ENCODE peak calls at places on chromosomes 16 and 17, in six cellular contexts. C is WTC11; S is lower leg skin; M is HL-60; J is CD8-positive, alpha-beta T cell; E is mesothelial cell of epicardium. G is an unnamed sample.

GRCh38 chr17:14294876-14295275 is 6.0 kb upstream of the HS3ST3B1 start:
- DNase-seq in C (no peak), S (peak), M (no peak), J (no peak), E (no peak), G (no peak)

GRCh38 chr17:45311762-45312476 is 4.9 kb downstream of the MAP3K14 start:
- DNase-seq in C (no peak), S (no peak), M (no peak), J (peak), E (no peak), G (no peak)

GRCh38 chr17:82817947-82818346 is 21.9 kb downstream of the ZNF750 start:
- DNase-seq in C (no peak), S (no peak), M (no peak), J (no peak), E (no peak), G (no peak)

GRCh38 chr17:17414316-17414937 is 62.4 kb upstream of the MED9 start:
- DNase-seq in C (no peak), S (no peak), M (no peak), J (no peak), E (no peak), G (no peak)

GRCh38 chr17:58802188-58802587 is 46.5 kb downstream of the PPM1E start:
- DNase-seq in C (no peak), S (no peak), M (no peak), J (no peak), E (no peak), G (no peak)

GRCh38 chr17:33039874-33040273 is 48.2 kb downstream of the SPACA3 start:
- DNase-seq in C (no peak), S (peak), M (no peak), J (no peak), E (no peak), G (no peak)

GRCh38 chr17:81960130-81960958 is 643 bp downstream of the NOTUM start:
- DNase-seq in C (no peak), S (no peak), M (no peak), J (no peak), E (no peak), G (no peak)

GRCh38 chr17:45011767-45012166 is 39.7 kb downstream of the DCAKD start:
- DNase-seq in C (no peak), S (no peak), M (no peak), J (no peak), E (no peak), G (no peak)

GRCh38 chr16:49510141-49510540 is 136.5 kb downstream of the C16orf78 start:
- DNase-seq in C (no peak), S (no peak), M (no peak), J (no peak), E (no peak), G (no peak)

GRCh38 chr16:49484454-49484853 is 110.8 kb downstream of the C16orf78 start:
- DNase-seq in C (peak), S (peak), M (no peak), J (no peak), E (no peak), G (peak)

GRCh38 chr17:30920683-30921543 is 832 bp upstream of the ADAP2 start:
- DNase-seq in C (no peak), S (peak), M (no peak), J (no peak), E (no peak), G (no peak)

GRCh38 chr17:29177871-29178749 is 2.1 kb downstream of the MYO18A start:
- DNase-seq in C (no peak), S (peak), M (no peak), J (no peak), E (no peak), G (no peak)

GRCh38 chr16:72311426-72311825 is 139.5 kb upstream of the PMFBP1 start:
- DNase-seq in C (no peak), S (no peak), M (no peak), J (no peak), E (no peak), G (no peak)

DNA sequence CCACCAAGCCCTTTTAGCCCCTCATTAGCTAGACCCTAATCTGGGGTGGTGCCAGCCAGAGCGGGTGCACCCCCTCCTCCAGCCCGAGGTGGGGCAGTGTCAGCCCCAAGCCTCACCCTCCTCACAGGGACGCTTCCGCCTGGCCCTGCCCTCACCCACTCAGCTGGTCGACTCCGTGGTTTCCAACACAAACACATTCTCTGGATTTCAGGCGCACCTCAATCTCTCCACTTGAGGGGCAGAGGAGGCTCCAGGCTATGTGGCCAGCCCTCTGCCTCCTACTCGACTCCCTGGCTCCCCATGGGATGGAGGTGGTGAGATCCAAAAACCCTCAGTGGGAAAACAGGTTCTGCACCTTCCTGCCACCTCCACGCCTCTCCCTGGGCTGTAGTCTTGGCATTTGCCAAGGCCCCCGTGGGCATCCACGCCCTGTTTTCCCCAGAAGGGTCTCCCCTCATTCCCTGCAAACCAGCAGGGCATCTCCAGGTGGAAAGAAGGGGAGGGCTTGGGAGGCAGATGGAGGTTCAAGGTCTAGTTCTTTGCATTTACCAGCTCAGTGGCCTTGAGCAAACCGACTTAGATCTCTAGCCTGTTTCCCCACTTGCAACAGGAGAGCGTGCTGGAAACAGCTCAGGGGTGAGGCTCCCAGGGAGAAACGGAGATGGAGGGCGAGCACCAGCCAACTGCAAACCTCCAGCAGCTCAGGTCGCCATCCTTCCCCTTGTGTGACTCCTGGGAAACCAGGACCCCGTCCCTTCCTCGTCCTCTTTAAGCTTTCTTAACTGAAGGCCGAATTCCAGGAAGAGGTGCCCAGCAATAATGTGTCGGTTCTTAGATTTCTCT is 1.7 kb downstream of the EMP2 start:
- DNase-seq in C (no peak), S (no peak), M (no peak), J (no peak), E (no peak), G (no peak)
- TF ChIP-seq CTCF in C (no peak), S (no peak), M (no peak), J (no peak), E (no peak), G (no peak)

GRCh38 chr16:27642753-27643152 is 92.8 kb downstream of the KATNIP start:
- DNase-seq in C (peak), S (no peak), M (no peak), J (no peak), E (no peak), G (no peak)
- TF ChIP-seq CTCF in C (peak), S (no peak), M (peak), J (no peak), E (peak), G (peak)

DNA sequence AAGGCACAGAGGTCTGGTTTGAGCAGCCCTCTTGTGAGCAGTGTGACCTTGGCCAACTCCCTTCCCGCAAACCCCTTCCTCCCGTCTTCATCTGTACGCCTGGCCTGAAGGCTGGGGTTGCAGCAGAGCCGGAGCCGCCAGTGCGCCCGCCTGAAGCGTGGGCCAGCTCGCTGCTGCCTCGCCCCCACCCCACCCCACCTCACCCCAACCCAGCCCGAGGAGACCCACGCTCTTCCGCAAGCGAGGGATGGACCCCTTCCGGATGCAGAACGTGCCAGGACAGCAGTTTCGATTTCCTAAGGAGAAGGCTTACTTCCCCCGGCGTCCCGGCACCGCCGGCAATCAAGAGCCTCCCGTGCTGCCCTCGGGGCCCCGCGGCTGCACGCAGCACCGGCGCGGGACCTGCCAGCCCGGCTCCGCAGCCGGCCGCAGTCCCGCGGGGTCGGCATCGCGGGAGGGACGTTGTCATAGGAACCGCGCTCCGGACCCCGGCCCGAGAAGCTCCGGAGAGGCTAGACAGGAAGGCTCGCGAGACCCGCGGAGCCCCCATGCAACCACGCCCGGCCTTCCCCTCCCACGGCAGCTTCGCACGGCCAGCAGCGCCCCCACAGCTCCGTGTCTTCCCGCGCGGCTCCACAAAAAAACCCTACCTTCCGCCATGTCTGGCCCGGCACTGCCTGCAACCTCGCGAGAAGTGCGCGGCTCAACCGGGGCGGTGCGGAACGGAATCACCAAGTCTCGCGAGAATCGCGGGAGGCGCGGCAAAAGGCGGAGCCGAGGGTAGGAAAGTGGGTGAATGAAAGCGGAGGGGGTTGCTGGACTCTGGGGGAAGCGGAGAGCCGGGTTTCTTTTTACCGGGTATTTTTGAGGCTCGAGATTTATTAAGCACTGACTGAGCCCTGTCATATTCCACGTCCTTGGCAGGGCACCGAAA is at the start of gene ANKFY1:
- DNase-seq in C (peak), S (peak), M (peak), J (peak), E (peak), G (peak)
- TF ChIP-seq CTCF in C (no peak), S (no peak), M (no peak), J (no peak), E (no peak), G (no peak)

GRCh38 chr17:43170766-43171681 is at the start of gene NBR1:
- DNase-seq in C (peak), S (peak), M (peak), J (peak), E (peak), G (peak)

GRCh38 chr17:43175213-43176118 is 4.5 kb downstream of the NBR1 start:
- DNase-seq in C (no peak), S (no peak), M (no peak), J (no peak), E (no peak), G (no peak)

GRCh38 chr17:43170140-43170765 is 761 bp upstream of the NBR1 start:
- DNase-seq in C (peak), S (peak), M (peak), J (peak), E (peak), G (peak)

GRCh38 chr17:43169561-43170139 is 1.4 kb upstream of the NBR1 start:
- DNase-seq in C (peak), S (peak), M (peak), J (no peak), E (peak), G (peak)

DNA sequence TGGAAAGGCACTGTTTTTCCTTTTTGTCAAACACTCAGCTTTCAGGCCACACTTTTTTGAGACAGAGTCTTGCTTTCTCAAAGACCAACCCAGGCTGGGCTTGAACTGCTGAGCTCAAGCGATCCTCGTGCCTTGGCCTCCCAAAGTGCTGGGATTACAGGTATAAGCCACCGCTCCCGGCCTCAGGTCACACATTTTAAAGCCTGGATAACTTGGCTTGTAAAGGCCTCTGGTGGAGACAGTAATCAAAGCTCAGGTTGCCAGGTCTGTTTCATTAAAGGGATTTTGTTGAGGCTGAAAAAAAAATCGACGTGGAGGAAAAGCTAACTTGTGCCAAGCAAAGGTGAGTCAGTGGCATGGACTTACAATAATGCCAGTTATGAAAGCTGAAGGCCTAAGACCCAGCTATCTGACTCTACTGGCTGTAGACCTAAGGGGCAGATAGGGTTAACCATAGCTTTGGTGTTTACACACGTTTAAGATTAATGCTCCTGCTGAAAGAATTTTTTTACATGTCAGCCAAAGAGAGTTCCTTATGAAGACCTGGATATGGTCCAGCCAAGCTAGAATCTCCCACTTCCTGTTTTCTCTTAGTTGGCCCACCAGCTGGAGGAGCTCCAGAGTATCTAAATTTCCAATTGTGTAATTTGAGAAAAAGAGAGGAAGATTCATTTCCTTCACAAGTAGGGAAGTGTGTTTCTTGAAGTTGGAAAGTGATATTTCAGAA is 910 bp downstream of the NBR1 start:
- DNase-seq in C (no peak), S (no peak), M (peak), J (no peak), E (no peak), G (no peak)
- TF ChIP-seq CTCF in C (no peak), S (no peak), M (no peak), J (no peak), E (no peak), G (no peak)

GRCh38 chr16:3434373-3434772 is 8.9 kb downstream of the ZNF597 start:
- DNase-seq in C (no peak), S (no peak), M (no peak), J (no peak), E (no peak), G (no peak)

GRCh38 chr16:3431779-3432219 is 11.5 kb downstream of the ZNF597 start:
- DNase-seq in C (no peak), S (peak), M (peak), J (peak), E (no peak), G (no peak)
- TF ChIP-seq CTCF in C (no peak), S (no peak), M (no peak), J (no peak), E (no peak), G (no peak)

GRCh38 chr16:75458439-75458838 is 6.0 kb downstream of the TMEM170A start:
- DNase-seq in C (no peak), S (no peak), M (no peak), J (no peak), E (no peak), G (no peak)
- TF ChIP-seq CTCF in C (no peak), S (no peak), M (no peak), J (no peak), E (no peak), G (no peak)

DNA sequence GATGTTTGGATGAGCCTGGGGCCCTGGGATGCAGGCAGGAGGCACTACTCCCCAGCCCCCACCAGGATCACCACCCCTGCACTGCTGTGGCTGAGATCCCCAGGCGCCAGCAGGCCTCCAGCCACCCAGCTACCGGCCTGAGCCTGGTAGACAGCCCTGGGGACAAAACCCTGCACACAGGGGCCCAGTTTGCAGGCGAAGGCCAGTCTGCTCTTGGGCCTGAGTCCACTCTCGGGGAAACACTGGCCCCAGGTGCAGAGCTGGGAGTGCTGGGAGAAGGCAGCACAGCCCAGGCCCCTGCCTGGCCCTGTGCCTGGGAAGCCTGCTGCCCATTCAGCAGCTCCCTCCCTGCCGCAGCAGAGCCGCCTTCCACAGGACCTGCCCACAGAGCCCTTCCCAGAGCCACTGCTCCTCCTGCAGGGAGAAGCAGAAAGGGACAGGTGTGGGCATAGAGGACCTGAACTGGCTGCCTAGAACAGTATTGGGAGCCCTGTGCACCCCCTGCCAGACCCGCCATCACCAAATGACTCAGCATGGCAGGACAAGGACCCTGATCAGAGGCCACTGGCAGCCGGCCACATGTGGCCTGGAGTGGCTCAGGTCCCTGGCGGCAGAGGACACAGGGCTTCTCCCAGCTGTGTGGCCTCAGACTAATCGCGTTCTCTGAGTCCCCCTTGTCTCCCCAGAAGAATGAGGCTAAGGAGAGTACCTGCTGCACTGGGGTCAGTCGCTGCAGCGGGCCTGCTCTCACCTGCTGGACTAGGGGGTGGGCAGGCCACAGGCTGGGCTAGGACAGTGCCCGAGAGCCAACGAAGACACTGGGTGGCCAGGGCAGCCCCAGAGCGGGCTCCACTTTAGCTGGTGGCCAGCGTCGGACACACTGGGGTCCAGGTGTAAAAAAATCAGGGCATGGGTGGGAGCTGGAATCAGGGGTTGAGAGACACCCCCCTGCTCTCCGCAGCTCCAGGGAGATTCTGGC is 10.7 kb downstream of the MSRB1 start:
- DNase-seq in C (peak), S (no peak), M (no peak), J (no peak), E (no peak), G (peak)
- TF ChIP-seq CTCF in C (no peak), S (no peak), M (no peak), J (no peak), E (no peak), G (no peak)

DNA sequence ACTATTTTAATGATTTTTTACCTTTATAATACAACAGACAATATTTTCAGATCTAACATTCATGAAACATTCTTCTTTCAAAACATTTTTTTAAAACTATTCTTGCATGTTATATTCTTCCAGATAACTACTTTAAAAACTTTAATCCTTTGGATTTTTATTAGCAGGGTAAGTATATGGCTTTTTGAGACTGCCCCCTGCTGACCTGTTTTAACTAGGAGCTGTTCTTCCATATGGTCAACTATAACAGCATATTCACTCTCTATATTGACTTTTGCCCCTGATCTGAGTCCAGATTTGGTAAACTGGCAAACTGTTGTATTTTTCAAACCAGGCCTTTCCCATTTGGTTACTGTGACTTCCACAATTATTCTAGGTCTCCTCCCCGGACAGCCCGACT is 16.5 kb downstream of the ZNF18 start:
- DNase-seq in C (no peak), S (no peak), M (no peak), J (no peak), E (no peak), G (no peak)
- TF ChIP-seq CTCF in C (peak), S (no peak), M (no peak), J (no peak), E (no peak), G (peak)

GRCh38 chr17:57587201-57587870 is 157.8 kb downstream of the CCDC182 start:
- DNase-seq in C (no peak), S (no peak), M (no peak), J (no peak), E (no peak), G (no peak)

GRCh38 chr17:57582881-57583756 is 162.0 kb downstream of the CCDC182 start:
- DNase-seq in C (no peak), S (no peak), M (no peak), J (no peak), E (no peak), G (no peak)

GRCh38 chr17:57585341-57586098 is 159.6 kb downstream of the CCDC182 start:
- DNase-seq in C (no peak), S (no peak), M (no peak), J (no peak), E (no peak), G (no peak)

GRCh38 chr17:57586099-57586702 is 158.9 kb downstream of the CCDC182 start:
- DNase-seq in C (no peak), S (no peak), M (no peak), J (no peak), E (no peak), G (no peak)

DNA sequence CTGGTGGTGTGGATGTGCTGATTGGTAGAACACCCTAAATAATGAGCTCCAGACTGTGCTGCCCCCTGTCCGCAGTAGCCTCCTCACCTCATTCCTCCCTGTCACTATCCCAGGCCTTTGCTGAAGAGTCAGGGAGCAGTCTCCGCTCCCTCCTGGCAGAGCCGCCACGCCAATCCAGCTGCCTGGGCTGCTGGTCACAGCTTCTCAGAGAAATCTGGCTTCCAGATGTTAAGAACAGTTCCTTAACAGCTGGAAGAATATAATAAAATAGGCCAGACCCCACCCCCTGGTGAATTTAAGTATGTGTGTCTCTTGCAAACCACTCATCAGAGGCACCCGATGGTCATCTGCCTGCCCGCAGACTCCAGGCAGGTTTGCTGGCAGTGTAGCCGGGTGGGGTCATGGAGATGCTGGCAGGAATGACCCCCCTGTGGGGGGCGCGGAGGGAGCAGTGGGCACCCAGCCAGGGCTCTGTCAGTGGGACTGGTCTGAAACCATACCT is 161.0 kb downstream of the CCDC182 start:
- DNase-seq in C (no peak), S (no peak), M (no peak), J (no peak), E (no peak), G (no peak)
- TF ChIP-seq CTCF in C (no peak), S (no peak), M (no peak), J (no peak), E (no peak), G (no peak)